ENCODE peak calls at places on chromosomes 13 and 19, in ten cellular contexts. I, O, D, E, L, U, N, K, J and Z are unnamed samples.

GRCh38 chr13:113273856-113274590 is 23.0 kb upstream of the LAMP1 start:
- DNase-seq in L (no peak), K (no peak), U (no peak), O (no peak), J (no peak), N (no peak), I (no peak), E (no peak), D (peak), Z (no peak)

GRCh38 chr19:12695997-12696365 is 450 bp downstream of the FBXW9 start:
- DNase-seq in U (no peak), I (no peak), J (no peak), N (no peak), E (no peak), D (no peak), L (peak), K (no peak), O (no peak), Z (no peak)

GRCh38 chr19:7787141-7787540 is 24.1 kb downstream of the CLEC4M start:
- DNase-seq in D (no peak), J (no peak), N (no peak), I (no peak), L (no peak), E (no peak), K (no peak), O (no peak), U (no peak), Z (no peak)

GRCh38 chr13:46663216-46663615 is 110.2 kb downstream of the LRCH1 start:
- DNase-seq in N (no peak), J (no peak), U (no peak), L (no peak), E (no peak), O (no peak), I (no peak), K (no peak), D (no peak), Z (no peak)

GRCh38 chr19:10808937-10809655 is 26.9 kb downstream of the TMED1 start:
- DNase-seq in D (peak), E (no peak), O (no peak), L (no peak), U (no peak), J (no peak), K (peak), N (no peak), I (no peak), Z (no peak)

GRCh38 chr19:13104848-13105646 is 2.4 kb upstream of the LYL1 start:
- DNase-seq in O (no peak), E (no peak), K (no peak), D (no peak), J (no peak), L (no peak), N (no peak), I (no peak), U (no peak), Z (no peak)

GRCh38 chr19:38250821-38251563 is 5.2 kb downstream of the PPP1R14A start:
- DNase-seq in O (peak), K (no peak), L (no peak), J (no peak), E (no peak), N (peak), U (no peak), I (peak), D (no peak), Z (no peak)

GRCh38 chr13:44815507-44816074 is 173.7 kb downstream of the NUFIP1 start:
- DNase-seq in J (no peak), K (peak), L (peak), O (no peak), I (peak), N (peak), D (peak), E (no peak), U (no peak), Z (peak)

GRCh38 chr13:112619730-112620639 is 32.0 kb upstream of the TUBGCP3 start:
- DNase-seq in U (peak), K (no peak), O (no peak), D (peak), L (no peak), J (peak), N (no peak), E (no peak), I (no peak), Z (peak)

GRCh38 chr19:55683449-55684261 is 8.6 kb downstream of the EPN1 start:
- DNase-seq in J (no peak), U (no peak), N (no peak), L (no peak), O (no peak), K (no peak), D (no peak), E (no peak), I (no peak), Z (no peak)

GRCh38 chr19:55246462-55247451 is 12.1 kb downstream of the PPP6R1 start:
- DNase-seq in J (no peak), D (no peak), O (no peak), K (no peak), I (no peak), N (no peak), L (no peak), E (no peak), U (no peak), Z (no peak)

GRCh38 chr13:99203601-99204579 is 3.2 kb downstream of the UBAC2 start:
- DNase-seq in J (no peak), E (no peak), O (no peak), L (no peak), K (no peak), U (no peak), I (no peak), D (no peak), N (no peak), Z (no peak)

GRCh38 chr19:30516586-30516985 is 144.4 kb downstream of the ZNF536 start:
- DNase-seq in O (no peak), D (no peak), J (no peak), U (no peak), I (no peak), K (no peak), N (no peak), L (no peak), E (no peak), Z (no peak)

GRCh38 chr19:37691881-37692504 is 27.6 kb downstream of the ZNF607 start:
- DNase-seq in K (peak), U (peak), I (peak), L (peak), O (peak), E (peak), N (peak), D (peak), J (no peak), Z (peak)

GRCh38 chr19:11148001-11148400 is 7.6 kb downstream of the SPC24 start:
- DNase-seq in I (no peak), N (no peak), E (no peak), O (no peak), L (no peak), K (no peak), D (no peak), U (no peak), J (no peak), Z (no peak)

GRCh38 chr19:29590278-29590677 is 15.8 kb upstream of the POP4 start:
- DNase-seq in E (no peak), J (no peak), N (no peak), L (no peak), K (no peak), D (no peak), I (no peak), U (no peak), O (no peak), Z (no peak)

GRCh38 chr13:21611385-21611784 is 7.4 kb upstream of the MICU2 start:
- DNase-seq in O (no peak), K (no peak), E (no peak), D (no peak), N (no peak), L (no peak), I (no peak), U (no peak), J (no peak), Z (no peak)

GRCh38 chr13:95706356-95706755 is 29.4 kb downstream of the DNAJC3 start:
- DNase-seq in I (no peak), E (no peak), L (no peak), K (no peak), N (no peak), O (no peak), J (no peak), D (no peak), U (no peak), Z (no peak)

GRCh38 chr13:93730780-93731179 is 504.2 kb downstream of the GPC6 start:
- DNase-seq in E (no peak), U (no peak), O (no peak), D (no peak), K (no peak), I (no peak), N (no peak), L (no peak), J (no peak), Z (no peak)

GRCh38 chr13:112894673-112895481 is 74.1 kb upstream of the MCF2L start:
- DNase-seq in I (no peak), U (no peak), E (no peak), N (no peak), D (no peak), O (no peak), L (no peak), J (no peak), K (no peak), Z (no peak)

GRCh38 chr13:47708386-47708785 is 292.7 kb downstream of the SUCLA2 start:
- DNase-seq in E (no peak), D (peak), O (no peak), K (no peak), I (no peak), L (no peak), N (no peak), J (no peak), U (no peak), Z (no peak)

GRCh38 chr13:19845758-19846157 is 17.7 kb downstream of the ZMYM5 start:
- DNase-seq in J (no peak), I (peak), O (no peak), N (no peak), U (no peak), E (no peak), K (no peak), L (no peak), D (peak), Z (peak)

GRCh38 chr19:34217952-34218817 is 36.2 kb upstream of the GARRE1 start:
- DNase-seq in O (no peak), D (peak), E (peak), K (peak), J (peak), U (peak), N (no peak), L (no peak), I (no peak), Z (peak)

GRCh38 chr13:26022538-26023292 is 29.1 kb downstream of the SHISA2 start:
- DNase-seq in I (no peak), J (no peak), K (no peak), N (no peak), U (no peak), L (no peak), E (no peak), O (no peak), D (peak), Z (peak)

GRCh38 chr13:38648912-38649311 is 38.0 kb upstream of the FREM2 start:
- DNase-seq in J (no peak), D (no peak), N (no peak), O (no peak), K (no peak), U (no peak), E (no peak), I (no peak), L (no peak), Z (no peak)

GRCh38 chr13:96229356-96229755 is 139.4 kb downstream of the HS6ST3 start:
- DNase-seq in D (peak), J (no peak), U (no peak), N (no peak), L (no peak), E (no peak), K (no peak), I (no peak), O (no peak), Z (peak)

GRCh38 chr19:41248895-41249294 is 15.3 kb upstream of the HNRNPUL1 start:
- DNase-seq in E (no peak), O (no peak), L (no peak), N (no peak), K (no peak), D (no peak), U (no peak), J (no peak), I (no peak), Z (no peak)

GRCh38 chr19:1453525-1454371 is 3.8 kb downstream of the APC2 start:
- DNase-seq in K (no peak), E (no peak), D (peak), N (peak), J (no peak), I (no peak), L (no peak), U (peak), O (peak), Z (peak)

GRCh38 chr13:77857810-77858209 is 60.8 kb downstream of the EDNRB start:
- DNase-seq in E (no peak), L (no peak), U (no peak), N (no peak), J (no peak), K (no peak), I (no peak), D (peak), O (no peak), Z (no peak)

GRCh38 chr19:52007805-52008557 is at the start of gene ZNF615:
- DNase-seq in E (peak), O (peak), K (peak), J (peak), D (peak), L (peak), I (peak), U (peak), N (peak), Z (peak)

GRCh38 chr19:16288544-16288943 is 36.1 kb upstream of the KLF2 start:
- DNase-seq in U (no peak), K (no peak), N (no peak), D (peak), J (no peak), O (no peak), I (no peak), L (no peak), E (no peak), Z (peak)

GRCh38 chr13:28636677-28637317 is 22.1 kb upstream of the POMP start:
- DNase-seq in L (no peak), D (peak), J (peak), E (no peak), K (peak), N (peak), U (peak), O (no peak), I (no peak), Z (peak)

GRCh38 chr13:97986841-97987240 is 33.4 kb downstream of the IPO5 start:
- DNase-seq in I (no peak), O (no peak), K (no peak), J (no peak), N (no peak), L (no peak), U (no peak), E (no peak), D (no peak), Z (no peak)

GRCh38 chr19:33780746-33781145 is 15.9 kb upstream of the KCTD15 start:
- DNase-seq in E (no peak), D (no peak), J (no peak), I (no peak), O (no peak), L (no peak), N (no peak), K (no peak), U (no peak), Z (peak)

GRCh38 chr13:93476175-93476574 is 249.6 kb downstream of the GPC6 start:
- DNase-seq in K (no peak), O (no peak), U (no peak), N (no peak), D (peak), E (no peak), J (no peak), I (no peak), L (no peak), Z (peak)

GRCh38 chr13:109410868-109411267 is 375.5 kb downstream of the IRS2 start:
- DNase-seq in I (no peak), D (no peak), J (no peak), N (no peak), E (no peak), O (no peak), K (no peak), U (no peak), L (no peak), Z (no peak)

GRCh38 chr13:39856714-39857113 is 201.3 kb downstream of the COG6 start:
- DNase-seq in I (no peak), U (no peak), J (no peak), N (no peak), K (no peak), E (no peak), L (no peak), D (no peak), O (no peak), Z (no peak)

GRCh38 chr13:44470623-44471562 is 97.3 kb downstream of the SERP2 start:
- DNase-seq in D (peak), L (no peak), O (peak), I (no peak), E (no peak), J (peak), K (no peak), N (no peak), U (no peak), Z (peak)

GRCh38 chr13:90690458-90691063 is 656.9 kb upstream of the MIR17HG start:
- DNase-seq in J (no peak), U (no peak), L (no peak), I (no peak), D (peak), O (no peak), N (no peak), E (no peak), K (no peak), Z (no peak)